ENCODE peak calls at places on chromosomes 7 and 10, in six cellular contexts. D is fibroblast of villous mesenchyme, H is sigmoid colon, N is uterus, O is cardiac fibroblast, P is OCI-LY7. V is an unnamed sample.
A peak's percentile ranks its signal among the peaks of the same experiment; 100 is the strongest.

GRCh38 chr7:139875821-139876241 is 46.8 kb downstream of the TBXAS1 start:
- DNase-seq in D (peak; percentile 41), H (no peak), N (no peak), O (no peak), P (no peak), V (no peak)

GRCh38 chr10:67618116-67618515 is 77.9 kb downstream of the CTNNA3 start:
- DNase-seq in D (peak; percentile 76), H (no peak), N (no peak), O (peak; percentile 42), P (no peak), V (no peak)

GRCh38 chr7:114148779-114149178 is 230.0 kb upstream of the PPP1R3A start:
- DNase-seq in D (no peak), H (no peak), N (no peak), O (no peak), P (no peak), V (no peak)

GRCh38 chr10:128519581-128519980 is 393.4 kb upstream of the MKI67 start:
- DNase-seq in D (no peak), H (no peak), N (no peak), O (no peak), P (no peak), V (no peak)

GRCh38 chr7:100602889-100603696 is 930 bp downstream of the PCOLCE start:
- DNase-seq in D (peak; percentile 89), H (peak; percentile 95), N (peak; percentile 92), O (peak; percentile 76), P (no peak), V (no peak)

GRCh38 chr10:28679941-28680752 is 2.8 kb downstream of the BAMBI start:
- DNase-seq in D (peak; percentile 36), H (no peak), N (no peak), O (peak; percentile 32), P (peak; percentile 35), V (no peak)

GRCh38 chr10:59880976-59881510 is 25.3 kb downstream of the CCDC6 start:
- DNase-seq in D (no peak), H (no peak), N (no peak), O (no peak), P (no peak), V (no peak)

GRCh38 chr10:4825456-4825867 is 545 bp upstream of the AKR1E2 start:
- DNase-seq in D (no peak), H (no peak), N (no peak), O (no peak), P (no peak), V (no peak)

GRCh38 chr7:644381-645305 is 81.9 kb upstream of the DNAAF5 start:
- DNase-seq in D (no peak), H (no peak), N (no peak), O (peak; percentile 13), P (no peak), V (no peak)

GRCh38 chr7:111352319-111352718 is 210.0 kb downstream of the IMMP2L start:
- DNase-seq in D (no peak), H (no peak), N (no peak), O (no peak), P (no peak), V (no peak)

GRCh38 chr7:79340212-79340611 is 113.3 kb downstream of the MAGI2 start:
- DNase-seq in D (no peak), H (no peak), N (no peak), O (no peak), P (no peak), V (no peak)

GRCh38 chr7:69962077-69962855 is 364.0 kb downstream of the AUTS2 start:
- DNase-seq in D (no peak), H (no peak), N (no peak), O (no peak), P (no peak), V (no peak)

GRCh38 chr10:118735294-118735693 is 19.5 kb downstream of the CACUL1 start:
- DNase-seq in D (no peak), H (no peak), N (no peak), O (no peak), P (no peak), V (no peak)

GRCh38 chr10:36888925-36889573 is 236.3 kb upstream of the ANKRD30A start:
- DNase-seq in D (peak; percentile 13), H (no peak), N (no peak), O (peak; percentile 31), P (peak; percentile 74), V (peak; percentile 50)

GRCh38 chr10:61465807-61466425 is 12.7 kb upstream of the TMEM26 start:
- DNase-seq in D (peak; percentile 36), H (no peak), N (no peak), O (peak; percentile 62), P (no peak), V (peak; percentile 7)

GRCh38 chr7:100894860-100895700 is 608 bp downstream of the ACHE start:
- DNase-seq in D (no peak), H (peak; percentile 76), N (no peak), O (no peak), P (peak; percentile 49), V (no peak)

GRCh38 chr10:26839966-26840627 is 20.7 kb downstream of the ABI1 start:
- DNase-seq in D (peak; percentile 58), H (no peak), N (no peak), O (no peak), P (no peak), V (peak; percentile 29)

GRCh38 chr10:21171197-21171935 is 274.3 kb upstream of the NEBL start:
- DNase-seq in D (no peak), H (no peak), N (no peak), O (peak; percentile 23), P (peak; percentile 1), V (no peak)

GRCh38 chr10:21173433-21173963 is 276.4 kb upstream of the NEBL start:
- DNase-seq in D (no peak), H (no peak), N (no peak), O (no peak), P (no peak), V (no peak)

GRCh38 chr10:21172774-21173432 is 275.8 kb upstream of the NEBL start:
- DNase-seq in D (peak; percentile 3), H (no peak), N (no peak), O (peak; percentile 26), P (no peak), V (no peak)

GRCh38 chr10:21170216-21170615 is 273.1 kb upstream of the NEBL start:
- DNase-seq in D (no peak), H (no peak), N (no peak), O (no peak), P (no peak), V (no peak)

DNA sequence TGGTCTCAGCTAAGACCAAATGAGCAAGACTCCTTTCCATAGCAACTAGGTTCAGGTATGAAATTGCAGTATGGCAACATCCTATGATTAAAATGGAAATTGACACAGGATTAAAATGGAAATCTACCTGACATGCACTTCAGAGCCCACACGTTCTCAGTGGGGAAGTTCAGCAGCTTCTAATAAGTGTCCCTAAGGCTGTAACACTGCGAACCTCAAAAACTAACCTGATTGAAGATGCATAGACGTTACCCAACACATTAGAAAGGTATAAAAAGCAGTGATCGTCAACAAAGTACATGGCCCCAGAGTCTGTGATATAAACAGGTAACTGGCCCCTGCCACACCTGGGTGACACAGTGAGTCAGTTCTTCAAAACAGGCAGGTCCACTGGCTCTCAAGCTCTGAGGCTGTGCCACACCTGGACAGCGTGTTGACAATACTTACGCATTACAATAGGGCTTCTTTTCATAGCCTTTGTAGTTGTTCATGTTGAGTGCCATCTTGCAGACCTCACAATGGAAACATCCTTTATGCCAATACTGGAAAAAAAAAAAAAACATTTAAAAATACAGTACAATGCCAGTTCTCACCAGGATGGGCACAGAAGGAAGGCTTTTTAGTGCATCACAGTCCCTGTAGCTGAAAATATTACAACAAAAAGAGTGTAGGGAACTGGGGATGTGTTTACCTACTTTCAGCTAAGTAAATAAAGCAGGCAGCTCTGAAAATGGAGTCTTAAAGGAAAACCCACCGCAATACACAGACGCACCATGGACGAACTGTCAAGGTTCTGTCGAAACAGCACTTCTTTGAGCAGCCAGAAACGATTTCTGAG is 275.0 kb upstream of the NEBL start:
- DNase-seq in D (no peak), H (no peak), N (no peak), O (no peak), P (no peak), V (no peak)
- H3K4me3 ChIP-seq in D (no peak overlapping the region), H (peak overlapping the region; percentile 39), N (no peak overlapping the region), O (peak overlapping the region; percentile 75), P (no peak overlapping the region), V (no peak overlapping the region)

DNA sequence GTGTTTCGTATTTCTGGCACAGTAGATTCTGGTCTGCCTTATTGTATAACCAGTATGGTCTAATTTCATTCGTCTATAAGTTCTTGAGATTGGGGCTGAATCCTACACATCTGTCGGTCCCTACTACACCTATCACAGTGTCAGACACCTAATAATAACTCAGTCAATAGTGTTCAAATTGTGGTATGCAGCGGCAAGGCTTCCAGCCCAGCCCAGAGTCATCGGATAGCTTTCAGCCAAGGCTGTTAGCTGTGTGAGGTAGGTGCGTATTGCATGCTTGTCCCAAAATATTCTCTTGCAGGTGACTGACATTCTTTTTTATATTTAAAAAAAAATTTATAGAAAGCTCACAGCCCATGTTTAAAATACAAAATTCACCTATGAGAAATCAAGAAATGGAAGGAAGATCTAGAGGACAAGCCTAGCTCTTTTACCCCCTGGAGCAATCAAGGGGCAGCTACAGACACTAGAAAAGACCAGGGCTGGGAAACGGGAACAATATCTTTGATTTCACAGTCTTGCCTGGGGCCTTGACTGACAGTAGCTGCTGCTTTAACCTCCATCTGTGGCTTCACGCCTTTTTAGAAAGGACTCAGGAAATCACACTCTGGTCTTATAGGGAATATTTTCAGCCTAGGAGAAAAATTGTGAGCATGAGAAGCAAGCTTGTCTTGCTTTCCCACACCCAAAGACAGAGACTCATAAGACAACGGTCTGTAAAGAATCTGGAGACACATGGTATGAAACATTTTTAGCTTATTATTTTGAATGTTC is 9.5 kb upstream of the ASB4 start:
- DNase-seq in D (no peak), H (no peak), N (no peak), O (peak; percentile 14), P (no peak), V (no peak)
- H3K4me3 ChIP-seq in D (no peak overlapping the region), H (no peak overlapping the region), N (no peak overlapping the region), O (no peak overlapping the region), P (no peak overlapping the region), V (no peak overlapping the region)

DNA sequence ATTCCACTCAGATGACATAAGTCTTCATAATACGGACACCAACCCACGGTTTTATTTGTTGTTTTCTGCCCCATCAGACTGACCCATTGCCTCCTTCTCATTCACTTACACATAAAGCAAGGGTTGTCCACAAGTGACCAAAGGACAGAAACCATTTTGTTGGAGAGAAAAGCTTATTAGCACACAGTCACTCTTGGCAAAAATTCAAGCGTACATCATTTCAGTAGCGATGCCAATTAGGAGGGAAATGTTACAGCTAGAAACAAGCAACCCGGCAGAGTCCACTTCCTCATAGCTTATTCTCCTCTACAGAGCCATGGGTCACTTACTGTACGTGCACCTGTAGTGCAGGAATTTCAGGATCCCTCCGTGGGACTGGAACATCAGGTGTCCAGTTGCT is 23.0 kb downstream of the ABLIM1 start:
- DNase-seq in D (no peak), H (no peak), N (no peak), O (peak; percentile 45), P (no peak), V (no peak)
- H3K4me3 ChIP-seq in D (no peak overlapping the region), H (no peak overlapping the region), N (no peak overlapping the region), O (no peak overlapping the region), P (no peak overlapping the region), V (no peak overlapping the region)

GRCh38 chr10:92421550-92421949 is 130.6 kb downstream of the MARCHF5 start:
- DNase-seq in D (no peak), H (no peak), N (no peak), O (no peak), P (no peak), V (no peak)

GRCh38 chr10:92418891-92419290 is 127.9 kb downstream of the MARCHF5 start:
- DNase-seq in D (no peak), H (no peak), N (no peak), O (no peak), P (no peak), V (no peak)

GRCh38 chr10:92418221-92418620 is 127.3 kb downstream of the MARCHF5 start:
- DNase-seq in D (no peak), H (no peak), N (no peak), O (no peak), P (no peak), V (no peak)

GRCh38 chr10:92419740-92420553 is 129.0 kb downstream of the MARCHF5 start:
- DNase-seq in D (peak; percentile 63), H (peak; percentile 67), N (no peak), O (peak; percentile 64), P (no peak), V (no peak)

GRCh38 chr10:92420554-92421275 is 129.7 kb downstream of the MARCHF5 start:
- DNase-seq in D (peak; percentile 12), H (no peak), N (no peak), O (no peak), P (no peak), V (no peak)
- H3K4me3 ChIP-seq in D (peak overlapping the region; percentile 43), H (peak overlapping the region; percentile 33), N (peak overlapping the region; percentile 2), O (peak overlapping the region; percentile 29), P (no peak overlapping the region), V (no peak overlapping the region)